ENCODE peak calls at places on chromosomes 7 and 10, in five cellular contexts. One of them, this sample, is unnamed.

GRCh38 chr7:13241416-13241815 is 554.0 kb downstream of the ARL4A start:
- DNase-seq in HepG2: no peak
- DNase-seq in B cell: no peak
- DNase-seq in iPS-NIHi11: no peak
- DNase-seq in HT1080: no peak
- DNase-seq in this sample: no peak

GRCh38 chr7:1930381-1931065 is 260.4 kb downstream of the ELFN1 start:
- DNase-seq in B cell: no peak
- DNase-seq in HepG2: no peak
- DNase-seq in HT1080: no peak
- DNase-seq in iPS-NIHi11: no peak
- DNase-seq in this sample: no peak

GRCh38 chr10:132524443-132525285 is 12.9 kb upstream of the INPP5A start:
- DNase-seq in iPS-NIHi11: no peak
- DNase-seq in HepG2: no peak
- DNase-seq in HT1080: no peak
- DNase-seq in B cell: no peak
- DNase-seq in this sample: no peak

GRCh38 chr10:43350139-43350538 is 21.3 kb upstream of the FXYD4 start:
- DNase-seq in B cell: no peak
- DNase-seq in iPS-NIHi11: peak; percentile 1
- DNase-seq in HT1080: no peak
- DNase-seq in HepG2: no peak
- DNase-seq in this sample: no peak

GRCh38 chr10:475709-476457 is 213.6 kb downstream of the DIP2C start:
- DNase-seq in HT1080: no peak
- DNase-seq in HepG2: no peak
- DNase-seq in iPS-NIHi11: no peak
- DNase-seq in B cell: no peak
- DNase-seq in this sample: no peak

GRCh38 chr10:114274616-114275453 is 35.8 kb downstream of the VWA2 start:
- DNase-seq in HT1080: no peak
- DNase-seq in B cell: no peak
- DNase-seq in HepG2: no peak
- DNase-seq in iPS-NIHi11: no peak
- DNase-seq in this sample: no peak

GRCh38 chr10:89665302-89665701 is 20.3 kb upstream of the PANK1 start:
- DNase-seq in HT1080: no peak
- DNase-seq in iPS-NIHi11: no peak
- DNase-seq in HepG2: no peak
- DNase-seq in B cell: no peak
- DNase-seq in this sample: no peak

GRCh38 chr7:70788276-70788675 is 343.7 kb upstream of the GALNT17 start:
- DNase-seq in B cell: no peak
- DNase-seq in HepG2: no peak
- DNase-seq in HT1080: no peak
- DNase-seq in iPS-NIHi11: no peak
- DNase-seq in this sample: no peak

GRCh38 chr7:157457355-157458253 is 120.8 kb downstream of the DNAJB6 start:
- DNase-seq in iPS-NIHi11: no peak
- DNase-seq in B cell: no peak
- DNase-seq in HT1080: no peak
- DNase-seq in HepG2: no peak
- DNase-seq in this sample: no peak

GRCh38 chr10:4111593-4111992 is 326.6 kb upstream of the KLF6 start:
- DNase-seq in HT1080: no peak
- DNase-seq in iPS-NIHi11: no peak
- DNase-seq in HepG2: no peak
- DNase-seq in B cell: no peak
- DNase-seq in this sample: no peak

GRCh38 chr7:152176797-152177196 is 151.3 kb downstream of the GALNT11 start:
- DNase-seq in B cell: peak; percentile 28
- DNase-seq in iPS-NIHi11: no peak
- DNase-seq in HepG2: no peak
- DNase-seq in HT1080: no peak
- DNase-seq in this sample: no peak

GRCh38 chr10:82750538-82750937 is 875.5 kb downstream of the NRG3 start:
- DNase-seq in HT1080: no peak
- DNase-seq in iPS-NIHi11: no peak
- DNase-seq in HepG2: no peak
- DNase-seq in B cell: no peak
- DNase-seq in this sample: no peak

GRCh38 chr10:48694371-48695030 is 9.8 kb downstream of the WDFY4 start:
- DNase-seq in B cell: no peak
- DNase-seq in iPS-NIHi11: no peak
- DNase-seq in HT1080: no peak
- DNase-seq in HepG2: no peak
- DNase-seq in this sample: no peak

GRCh38 chr7:8177109-8177933 is 84.6 kb downstream of the ICA1 start:
- DNase-seq in HT1080: no peak
- DNase-seq in B cell: peak; percentile 66
- DNase-seq in iPS-NIHi11: no peak
- DNase-seq in HepG2: no peak
- DNase-seq in this sample: no peak

GRCh38 chr10:132865851-132866600 is 76.3 kb downstream of the CFAP46 start:
- DNase-seq in HT1080: no peak
- DNase-seq in B cell: no peak
- DNase-seq in HepG2: no peak
- DNase-seq in iPS-NIHi11: no peak
- DNase-seq in this sample: no peak

GRCh38 chr7:74462707-74463100 is 9.0 kb downstream of the GTF2IRD1 start:
- DNase-seq in B cell: no peak
- DNase-seq in iPS-NIHi11: no peak
- DNase-seq in HepG2: no peak
- DNase-seq in HT1080: no peak
- DNase-seq in this sample: no peak

GRCh38 chr10:63375859-63376258 is 89.9 kb downstream of the JMJD1C start:
- DNase-seq in iPS-NIHi11: no peak
- DNase-seq in HepG2: no peak
- DNase-seq in HT1080: no peak
- DNase-seq in B cell: no peak
- DNase-seq in this sample: no peak

GRCh38 chr10:72637398-72637857 is 11.5 kb upstream of the MICU1 start:
- DNase-seq in iPS-NIHi11: no peak
- DNase-seq in HT1080: peak; percentile 82
- DNase-seq in B cell: no peak
- DNase-seq in HepG2: peak; percentile 44
- DNase-seq in this sample: peak; percentile 66

GRCh38 chr10:43204943-43205671 is 61.8 kb downstream of the RASGEF1A start:
- DNase-seq in iPS-NIHi11: peak; percentile 79
- DNase-seq in HepG2: peak; percentile 38
- DNase-seq in B cell: peak; percentile 66
- DNase-seq in HT1080: peak; percentile 59
- DNase-seq in this sample: peak; percentile 76

GRCh38 chr7:98949336-98950044 is 71.2 kb downstream of the TRRAP start:
- DNase-seq in iPS-NIHi11: no peak
- DNase-seq in HT1080: no peak
- DNase-seq in HepG2: no peak
- DNase-seq in B cell: no peak
- DNase-seq in this sample: no peak

GRCh38 chr10:124561206-124561605 is 99.6 kb downstream of the LHPP start:
- DNase-seq in iPS-NIHi11: no peak
- DNase-seq in HT1080: no peak
- DNase-seq in B cell: no peak
- DNase-seq in HepG2: no peak
- DNase-seq in this sample: no peak

GRCh38 chr10:12448729-12449391 is 99.5 kb downstream of the CAMK1D start:
- DNase-seq in B cell: peak; percentile 52
- DNase-seq in HepG2: no peak
- DNase-seq in HT1080: peak; percentile 88
- DNase-seq in iPS-NIHi11: no peak
- DNase-seq in this sample: peak; percentile 95

GRCh38 chr10:16909961-16910794 is 93.0 kb upstream of the RSU1 start:
- DNase-seq in HepG2: no peak
- DNase-seq in HT1080: peak; percentile 31
- DNase-seq in iPS-NIHi11: no peak
- DNase-seq in B cell: no peak
- DNase-seq in this sample: peak; percentile 27

GRCh38 chr10:3924344-3924743 is 139.3 kb upstream of the KLF6 start:
- DNase-seq in B cell: no peak
- DNase-seq in HepG2: no peak
- DNase-seq in iPS-NIHi11: no peak
- DNase-seq in HT1080: peak; percentile 99
- DNase-seq in this sample: peak; percentile 27

GRCh38 chr7:4606776-4607175 is 75.3 kb upstream of the FOXK1 start:
- DNase-seq in iPS-NIHi11: no peak
- DNase-seq in B cell: no peak
- DNase-seq in HepG2: no peak
- DNase-seq in HT1080: no peak
- DNase-seq in this sample: no peak

GRCh38 chr7:45898241-45898640 is 10.0 kb downstream of the IGFBP1 start:
- DNase-seq in B cell: no peak
- DNase-seq in HepG2: no peak
- DNase-seq in HT1080: peak; percentile 70
- DNase-seq in iPS-NIHi11: no peak
- DNase-seq in this sample: no peak

GRCh38 chr10:120423350-120424197 is 33.5 kb upstream of the PLPP4 start:
- DNase-seq in iPS-NIHi11: peak; percentile 78
- DNase-seq in HT1080: peak; percentile 91
- DNase-seq in HepG2: peak; percentile 29
- DNase-seq in B cell: peak; percentile 18
- DNase-seq in this sample: peak; percentile 78

GRCh38 chr7:69631131-69631530 is 32.9 kb downstream of the AUTS2 start:
- DNase-seq in iPS-NIHi11: no peak
- DNase-seq in HT1080: no peak
- DNase-seq in HepG2: no peak
- DNase-seq in B cell: no peak
- DNase-seq in this sample: no peak

GRCh38 chr7:101861223-101861775 is 43.9 kb downstream of the CUX1 start:
- DNase-seq in B cell: no peak
- DNase-seq in iPS-NIHi11: no peak
- DNase-seq in HepG2: no peak
- DNase-seq in HT1080: no peak
- DNase-seq in this sample: no peak

GRCh38 chr7:86926732-86927131 is 132.7 kb downstream of the ELAPOR2 start:
- DNase-seq in iPS-NIHi11: peak; percentile 70
- DNase-seq in B cell: peak; percentile 50
- DNase-seq in HepG2: peak; percentile 28
- DNase-seq in HT1080: peak; percentile 41
- DNase-seq in this sample: peak; percentile 43

GRCh38 chr7:149462101-149462520 is 1.2 kb upstream of the ZNF777 start:
- DNase-seq in HT1080: no peak
- DNase-seq in HepG2: no peak
- DNase-seq in B cell: no peak
- DNase-seq in iPS-NIHi11: no peak
- DNase-seq in this sample: no peak

GRCh38 chr10:78618050-78618449 is 450.7 kb upstream of the ZMIZ1 start:
- DNase-seq in B cell: no peak
- DNase-seq in iPS-NIHi11: no peak
- DNase-seq in HT1080: no peak
- DNase-seq in HepG2: no peak
- DNase-seq in this sample: no peak

GRCh38 chr10:3119796-3120459 is 52.6 kb downstream of the PFKP start:
- DNase-seq in HT1080: no peak
- DNase-seq in HepG2: no peak
- DNase-seq in iPS-NIHi11: peak; percentile 81
- DNase-seq in B cell: no peak
- DNase-seq in this sample: peak; percentile 66